ENCODE peak calls at places on chromosome 5, in seven cellular contexts. D, W, X, C, E, N and M are unnamed samples.

GRCh38 chr5:169164481-169164925 is 136.4 kb downstream of the SLIT3 start:
- DNase-seq in D (peak; percentile 71), C (no peak), N (no peak), E (no peak), X (no peak), W (peak; percentile 1), M (no peak)

GRCh38 chr5:64775288-64775687 is 6.6 kb downstream of the CWC27 start:
- DNase-seq in X (no peak), C (no peak), W (no peak), N (no peak), E (no peak), D (no peak), M (no peak)

GRCh38 chr5:142133382-142134206 is 25.0 kb downstream of the NDFIP1 start:
- DNase-seq in D (no peak), N (no peak), X (no peak), W (no peak), C (no peak), E (no peak), M (no peak)

GRCh38 chr5:64384761-64385160 is 121.1 kb upstream of the RGS7BP start:
- DNase-seq in W (peak; percentile 35), D (no peak), N (no peak), C (no peak), X (peak; percentile 30), E (no peak), M (no peak)

GRCh38 chr5:88145603-88146467 is 122.8 kb downstream of the TMEM161B start:
- DNase-seq in N (no peak), C (no peak), W (no peak), D (no peak), E (no peak), X (no peak), M (no peak)

GRCh38 chr5:75588666-75589065 is 22.6 kb upstream of the ANKDD1B start:
- DNase-seq in E (no peak), W (peak; percentile 53), X (no peak), N (no peak), D (no peak), C (no peak), M (no peak)

GRCh38 chr5:143923634-143924265 is 111.8 kb downstream of the HMHB1 start:
- DNase-seq in W (peak; percentile 64), C (no peak), D (peak; percentile 17), E (no peak), N (no peak), X (peak; percentile 48), M (no peak)

GRCh38 chr5:171424726-171425125 is 5.3 kb downstream of the FGF18 start:
- DNase-seq in E (no peak), W (no peak), D (no peak), C (peak; percentile 24), N (no peak), X (peak; percentile 24), M (no peak)

GRCh38 chr5:30765227-30765626 is 428.3 kb upstream of the CDH6 start:
- DNase-seq in X (peak; percentile 87), E (no peak), N (no peak), C (no peak), W (no peak), D (no peak), M (no peak)

GRCh38 chr5:149937610-149938009 is 7.0 kb downstream of the PDE6A start:
- DNase-seq in N (no peak), X (no peak), D (no peak), C (no peak), E (no peak), W (no peak), M (no peak)

GRCh38 chr5:112957970-112958773 is 18.4 kb upstream of the DCP2 start:
- DNase-seq in C (peak; percentile 65), N (peak; percentile 83), W (peak; percentile 96), X (peak; percentile 88), E (no peak), D (peak; percentile 80), M (peak; percentile 79)

GRCh38 chr5:146440348-146440747 is 6.8 kb upstream of the TCERG1 start:
- DNase-seq in W (no peak), E (no peak), X (no peak), D (no peak), N (no peak), C (no peak), M (no peak)

GRCh38 chr5:136613243-136613642 is 247.9 kb upstream of the TRPC7 start:
- DNase-seq in E (no peak), C (no peak), W (no peak), N (no peak), X (no peak), D (no peak), M (no peak)

GRCh38 chr5:81183811-81184748 is 49.0 kb upstream of the CKMT2 start:
- DNase-seq in X (no peak), N (no peak), C (no peak), W (peak; percentile 18), D (no peak), E (no peak), M (no peak)

GRCh38 chr5:93676707-93677106 is 64.7 kb downstream of the POU5F2 start:
- DNase-seq in X (no peak), C (no peak), W (no peak), D (no peak), N (no peak), E (no peak), M (no peak)